ENCODE peak calls at places on chromosomes 12 and 14, in six cellular contexts. G is endothelial cell of umbilical vein, V is adrenal gland, S is DND-41, A is cardiac muscle cell, M is H1. T is an unnamed sample.

GRCh38 chr12:100128509-100128908 is 14.2 kb downstream of the BLTP3B start:
- DNase-seq in G (peak; percentile 18), V (peak; percentile 31), S (no peak), A (no peak), M (no peak), T (no peak)

GRCh38 chr14:72104011-72104613 is 171.9 kb downstream of the RGS6 start:
- DNase-seq in G (no peak), V (no peak), S (peak; percentile 40), A (peak; percentile 31), M (peak; percentile 21), T (peak; percentile 2)

GRCh38 chr12:47725091-47725772 is at the start of gene ENDOU:
- DNase-seq in G (no peak), V (no peak), S (no peak), A (no peak), M (no peak), T (no peak)

GRCh38 chr12:113445544-113446176 is 23.5 kb downstream of the SDSL start:
- DNase-seq in G (no peak), V (no peak), S (peak; percentile 46), A (no peak), M (no peak), T (no peak)

GRCh38 chr12:68097386-68097785 is 62.2 kb downstream of the IFNG start:
- DNase-seq in G (no peak), V (no peak), S (no peak), A (no peak), M (no peak), T (peak; percentile 11)

GRCh38 chr14:102539544-102540309 is 30.2 kb upstream of the ANKRD9 start:
- DNase-seq in G (no peak), V (peak; percentile 48), S (no peak), A (no peak), M (no peak), T (peak; percentile 51)

GRCh38 chr14:100616854-100617714 is 29.9 kb upstream of the BEGAIN start:
- DNase-seq in G (no peak), V (peak; percentile 16), S (peak; percentile 64), A (no peak), M (no peak), T (no peak)

GRCh38 chr12:34163443-34163842 is 141.1 kb downstream of the ALG10 start:
- DNase-seq in G (no peak), V (no peak), S (no peak), A (no peak), M (no peak), T (no peak)

GRCh38 chr12:123142948-123143752 is 7.7 kb downstream of the PITPNM2 start:
- DNase-seq in G (no peak), V (peak; percentile 32), S (no peak), A (peak; percentile 16), M (no peak), T (no peak)

GRCh38 chr14:66216763-66217162 is 269.4 kb upstream of the CCDC196 start:
- DNase-seq in G (no peak), V (no peak), S (no peak), A (no peak), M (no peak), T (no peak)

GRCh38 chr12:93877446-93877845 is 200.3 kb downstream of the CRADD start:
- DNase-seq in G (no peak), V (no peak), S (peak; percentile 27), A (no peak), M (no peak), T (no peak)

GRCh38 chr12:65603428-65604351 is 220.6 kb upstream of the HMGA2 start:
- DNase-seq in G (peak; percentile 82), V (no peak), S (no peak), A (peak; percentile 52), M (no peak), T (peak; percentile 87)

GRCh38 chr14:105899657-105900397 is 373.4 kb downstream of the TMEM121 start:
- DNase-seq in G (no peak), V (no peak), S (no peak), A (no peak), M (no peak), T (no peak)

GRCh38 chr12:10404798-10405197 is 4.8 kb downstream of the KLRC4 start:
- DNase-seq in G (no peak), V (no peak), S (no peak), A (no peak), M (no peak), T (no peak)

GRCh38 chr14:54776361-54777001 is 126.1 kb downstream of the GCH1 start:
- DNase-seq in G (no peak), V (no peak), S (peak; percentile 31), A (peak; percentile 41), M (no peak), T (peak; percentile 81)

GRCh38 chr14:33938131-33938949 is 12.5 kb downstream of the EGLN3 start:
- DNase-seq in G (no peak), V (peak; percentile 68), S (no peak), A (peak; percentile 91), M (no peak), T (no peak)

GRCh38 chr12:52792185-52793029 is 3.5 kb downstream of the KRT3 start:
- DNase-seq in G (no peak), V (no peak), S (no peak), A (no peak), M (no peak), T (no peak)

GRCh38 chr14:103444837-103445524 is 59.8 kb downstream of the MARK3 start:
- DNase-seq in G (no peak), V (no peak), S (no peak), A (no peak), M (no peak), T (peak; percentile 76)

GRCh38 chr12:29286081-29286800 is 94.7 kb downstream of the ERGIC2 start:
- DNase-seq in G (peak; percentile 32), V (no peak), S (no peak), A (no peak), M (no peak), T (peak; percentile 51)

GRCh38 chr12:65464930-65465329 is 186.4 kb downstream of the MSRB3 start:
- DNase-seq in G (peak; percentile 18), V (no peak), S (no peak), A (no peak), M (no peak), T (peak; percentile 84)

GRCh38 chr14:105315211-105315721 is 718 bp downstream of the PACS2 start:
- DNase-seq in G (peak; percentile 41), V (peak; percentile 30), S (peak; percentile 40), A (peak; percentile 44), M (no peak), T (no peak)

GRCh38 chr12:9971158-9971557 is at the start of gene CLEC12A:
- DNase-seq in G (no peak), V (no peak), S (no peak), A (no peak), M (no peak), T (no peak)

GRCh38 chr14:71620401-71620800 is 311.8 kb upstream of the RGS6 start:
- DNase-seq in G (peak; percentile 73), V (no peak), S (no peak), A (no peak), M (no peak), T (peak; percentile 81)

DNA sequence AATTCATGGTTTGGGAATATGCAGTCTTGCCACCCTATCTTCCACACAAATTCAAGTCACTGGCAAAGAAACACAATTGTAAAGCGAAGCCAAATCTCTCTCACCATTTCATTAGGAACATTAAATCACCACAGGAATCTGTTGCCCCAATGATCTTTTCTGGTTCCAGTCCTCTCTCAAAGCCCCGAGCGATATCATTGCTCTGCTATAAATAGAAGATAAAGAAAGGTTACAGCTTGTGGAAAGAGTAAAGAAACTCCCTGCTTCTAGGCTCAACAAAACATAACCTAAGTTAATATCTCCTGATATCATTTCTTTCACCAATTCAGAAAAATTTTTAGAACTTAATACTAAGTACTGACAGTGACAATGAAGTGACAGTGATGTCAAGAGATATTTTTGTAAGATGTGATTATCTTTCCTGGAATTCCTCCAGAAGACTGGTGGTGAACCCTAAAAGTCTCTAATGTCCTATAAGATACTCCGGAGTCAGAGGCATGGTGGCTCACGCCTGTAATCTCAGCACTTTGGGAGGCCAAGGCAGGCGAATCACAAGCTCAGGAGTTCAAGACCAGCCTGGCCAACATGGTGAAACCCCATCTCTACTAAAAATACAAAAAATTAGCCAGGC is 33.8 kb downstream of the CBX5 start:
- DNase-seq in G (no peak), V (no peak), S (no peak), A (peak; percentile 23), M (no peak), T (no peak)
- H3K4me3 ChIP-seq in G (no peak overlapping the region), V (no peak overlapping the region), S (no peak overlapping the region), A (no peak overlapping the region), M (no peak overlapping the region), T (no peak overlapping the region)

DNA sequence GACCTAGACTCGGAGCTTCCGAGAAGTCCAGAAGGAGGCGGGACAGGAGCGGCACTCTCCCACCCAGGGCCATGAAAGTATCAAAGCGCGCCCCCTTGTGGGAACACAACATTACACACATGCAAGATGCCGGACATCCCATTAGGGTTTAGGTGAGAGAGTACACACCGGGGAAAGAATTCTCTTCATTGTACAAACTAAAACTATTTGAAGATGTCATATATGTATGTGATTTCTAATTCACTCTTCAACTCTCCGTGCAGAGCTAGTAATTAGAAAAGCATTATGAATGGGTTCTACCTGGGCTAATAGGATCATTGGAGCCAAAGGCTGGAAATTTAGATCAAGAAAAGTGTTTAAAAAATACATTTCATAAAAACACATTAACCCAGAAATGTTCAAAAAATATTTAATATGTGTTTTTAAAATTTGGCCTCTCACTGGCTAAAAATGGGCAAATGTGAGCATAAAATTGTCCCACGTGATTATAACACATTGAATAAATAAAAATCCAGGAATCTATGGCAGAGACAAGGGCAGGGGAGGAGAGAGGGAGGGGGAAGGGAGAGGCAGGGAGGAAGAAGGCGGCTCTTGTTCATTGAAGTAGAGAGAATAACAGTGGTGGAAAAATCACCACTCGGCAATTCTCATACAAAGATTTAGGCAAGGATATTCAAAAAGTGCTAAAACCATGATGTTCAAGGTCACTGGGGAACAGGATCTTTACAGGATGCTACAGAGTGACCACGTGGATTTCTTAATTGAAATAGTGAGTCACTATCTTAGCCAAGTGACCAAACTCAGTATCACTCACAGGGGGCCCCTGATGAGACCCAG is 38.9 kb downstream of the FBXO21 start:
- DNase-seq in G (peak; percentile 67), V (peak; percentile 89), S (peak; percentile 38), A (peak; percentile 84), M (peak; percentile 44), T (peak; percentile 52)
- H3K36me3 ChIP-seq in G (peaks cover 6% of the 10 kb centered on the region), V (peaks cover 57% of the 10 kb centered on the region), S (peaks cover 78% of the 10 kb centered on the region), A (peaks cover 18% of the 10 kb centered on the region), M (peaks cover 16% of the 10 kb centered on the region), T (peaks cover 18% of the 10 kb centered on the region)

DNA sequence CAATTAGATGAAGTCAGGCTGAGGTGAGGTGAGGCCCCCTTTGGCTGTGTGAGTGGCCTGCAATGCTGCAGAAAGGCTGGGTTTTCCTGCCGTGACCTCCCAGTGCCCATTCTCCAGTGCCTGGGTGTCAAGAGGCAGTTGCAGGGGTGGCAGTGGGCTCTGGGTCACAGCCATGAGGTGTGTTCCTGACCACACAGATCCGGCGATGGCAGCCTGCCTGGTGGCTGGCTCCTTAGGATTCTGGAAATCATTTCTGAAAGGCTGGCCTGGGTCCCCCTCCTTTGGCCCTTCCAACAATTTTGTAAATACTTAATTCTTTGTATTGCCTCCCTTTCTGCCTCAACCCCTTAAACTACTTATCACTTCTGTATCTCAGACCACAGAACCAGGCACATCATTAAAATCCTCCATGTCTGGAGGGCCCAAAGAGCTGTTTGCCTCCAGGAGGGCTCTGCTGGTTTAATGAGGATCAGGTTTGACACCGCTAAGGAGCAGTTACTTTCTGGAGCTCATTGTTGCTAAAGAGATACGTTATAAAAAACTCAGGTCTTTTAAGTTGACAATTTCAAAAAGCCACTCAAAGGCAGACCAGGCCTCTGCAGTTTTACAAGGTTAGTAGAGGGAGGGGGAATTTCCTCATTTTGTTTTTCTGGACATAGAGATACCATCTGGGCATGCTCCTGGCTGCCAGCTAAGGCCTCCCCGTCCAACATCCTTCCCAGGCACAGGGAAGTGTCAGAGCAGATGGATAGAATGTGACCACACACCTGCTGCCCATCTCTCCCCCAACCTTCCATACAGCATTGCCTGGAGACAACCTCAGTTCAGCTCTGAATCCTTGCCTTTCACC is 204.4 kb downstream of the FOXN3 start:
- DNase-seq in G (peak; percentile 25), V (no peak), S (no peak), A (no peak), M (no peak), T (no peak)
- H3K27ac ChIP-seq in G (no peak overlapping the region), V (no peak overlapping the region), S (no peak overlapping the region), A (no peak overlapping the region), M (no peak overlapping the region), T (no peak overlapping the region)

GRCh38 chr12:76486011-76486410 is 73.6 kb downstream of the OSBPL8 start:
- DNase-seq in G (no peak), V (no peak), S (no peak), A (no peak), M (no peak), T (no peak)
- H3K4me3 ChIP-seq in G (no peak overlapping the region), V (no peak overlapping the region), S (no peak overlapping the region), A (no peak overlapping the region), M (no peak overlapping the region), T (no peak overlapping the region)

T was measured in brain microvascular endothelial cell.